ENCODE peak calls at places on chromosome 1, in seven cellular contexts. One of them, this sample, is unnamed.

GRCh38 chr1:53329183-53329544 is 1.3 kb upstream of the LRP8 start:
- DNase-seq in endothelial cell: no peak
- DNase-seq in iris pigment epithelial cell: no peak
- DNase-seq in hypothalamus: no peak
- DNase-seq in GM13976: no peak
- DNase-seq in EL: no peak
- DNase-seq in memory B cell: no peak
- DNase-seq in this sample: no peak

GRCh38 chr1:3262681-3263286 is 191.7 kb upstream of the ARHGEF16 start:
- DNase-seq in endothelial cell: no peak
- DNase-seq in iris pigment epithelial cell: no peak
- DNase-seq in hypothalamus: no peak
- DNase-seq in GM13976: no peak
- DNase-seq in EL: no peak
- DNase-seq in memory B cell: no peak
- DNase-seq in this sample: no peak

GRCh38 chr1:236670060-236670459 is 16.2 kb upstream of the ACTN2 start:
- DNase-seq in endothelial cell: no peak
- DNase-seq in iris pigment epithelial cell: no peak
- DNase-seq in hypothalamus: no peak
- DNase-seq in GM13976: no peak
- DNase-seq in EL: no peak
- DNase-seq in memory B cell: no peak
- DNase-seq in this sample: no peak

GRCh38 chr1:35243681-35244080 is 24.8 kb upstream of the ZMYM4 start:
- DNase-seq in endothelial cell: no peak
- DNase-seq in iris pigment epithelial cell: peak; percentile 2
- DNase-seq in hypothalamus: no peak
- DNase-seq in GM13976: no peak
- DNase-seq in EL: no peak
- DNase-seq in memory B cell: no peak
- DNase-seq in this sample: no peak

GRCh38 chr1:51543877-51544276 is 24.8 kb upstream of the EPS15 start:
- DNase-seq in endothelial cell: no peak
- DNase-seq in iris pigment epithelial cell: peak; percentile 30
- DNase-seq in hypothalamus: no peak
- DNase-seq in GM13976: no peak
- DNase-seq in EL: no peak
- DNase-seq in memory B cell: no peak
- DNase-seq in this sample: no peak

GRCh38 chr1:23224721-23225648 is 7.7 kb upstream of the HTR1D start:
- DNase-seq in endothelial cell: peak; percentile 18
- DNase-seq in iris pigment epithelial cell: peak; percentile 82
- DNase-seq in hypothalamus: no peak
- DNase-seq in GM13976: no peak
- DNase-seq in EL: peak; percentile 91
- DNase-seq in memory B cell: no peak
- DNase-seq in this sample: no peak

GRCh38 chr1:27111771-27112573 is 43.0 kb downstream of the SLC9A1 start:
- DNase-seq in endothelial cell: peak; percentile 72
- DNase-seq in iris pigment epithelial cell: peak; percentile 100
- DNase-seq in hypothalamus: no peak
- DNase-seq in GM13976: peak; percentile 89
- DNase-seq in EL: peak; percentile 100
- DNase-seq in memory B cell: no peak
- DNase-seq in this sample: no peak

GRCh38 chr1:78673120-78673519 is 23.5 kb downstream of the IFI44 start:
- DNase-seq in endothelial cell: peak; percentile 41
- DNase-seq in iris pigment epithelial cell: no peak
- DNase-seq in hypothalamus: no peak
- DNase-seq in GM13976: no peak
- DNase-seq in EL: no peak
- DNase-seq in memory B cell: no peak
- DNase-seq in this sample: no peak

GRCh38 chr1:207152792-207153434 is 48.9 kb downstream of the C4BPA start:
- DNase-seq in endothelial cell: no peak
- DNase-seq in iris pigment epithelial cell: no peak
- DNase-seq in hypothalamus: no peak
- DNase-seq in GM13976: no peak
- DNase-seq in EL: peak; percentile 34
- DNase-seq in memory B cell: no peak
- DNase-seq in this sample: no peak

GRCh38 chr1:203675596-203676347 is 49.1 kb downstream of the ATP2B4 start:
- DNase-seq in endothelial cell: no peak
- DNase-seq in iris pigment epithelial cell: no peak
- DNase-seq in hypothalamus: no peak
- DNase-seq in GM13976: no peak
- DNase-seq in EL: no peak
- DNase-seq in memory B cell: no peak
- DNase-seq in this sample: no peak

GRCh38 chr1:18536943-18537342 is 56.2 kb downstream of the KLHDC7A start:
- DNase-seq in endothelial cell: no peak
- DNase-seq in iris pigment epithelial cell: no peak
- DNase-seq in hypothalamus: no peak
- DNase-seq in GM13976: no peak
- DNase-seq in EL: no peak
- DNase-seq in memory B cell: no peak
- DNase-seq in this sample: no peak

GRCh38 chr1:247905899-247906503 is 10.6 kb downstream of the OR2W3 start:
- DNase-seq in endothelial cell: no peak
- DNase-seq in iris pigment epithelial cell: no peak
- DNase-seq in hypothalamus: no peak
- DNase-seq in GM13976: no peak
- DNase-seq in EL: no peak
- DNase-seq in memory B cell: no peak
- DNase-seq in this sample: no peak

GRCh38 chr1:55063562-55063942 is 24.2 kb downstream of the PCSK9 start:
- DNase-seq in endothelial cell: no peak
- DNase-seq in iris pigment epithelial cell: no peak
- DNase-seq in hypothalamus: no peak
- DNase-seq in GM13976: peak; percentile 8
- DNase-seq in EL: no peak
- DNase-seq in memory B cell: no peak
- DNase-seq in this sample: no peak

GRCh38 chr1:245797592-245798366 is 643.0 kb downstream of the KIF26B start:
- DNase-seq in endothelial cell: peak; percentile 39
- DNase-seq in iris pigment epithelial cell: no peak
- DNase-seq in hypothalamus: no peak
- DNase-seq in GM13976: no peak
- DNase-seq in EL: no peak
- DNase-seq in memory B cell: no peak
- DNase-seq in this sample: no peak

GRCh38 chr1:112522621-112523020 is 13.9 kb downstream of the WNT2B start:
- DNase-seq in endothelial cell: no peak
- DNase-seq in iris pigment epithelial cell: peak; percentile 100
- DNase-seq in hypothalamus: no peak
- DNase-seq in GM13976: no peak
- DNase-seq in EL: peak; percentile 98
- DNase-seq in memory B cell: no peak
- DNase-seq in this sample: no peak

GRCh38 chr1:97943354-97943753 is 22.5 kb upstream of the DPYD start:
- DNase-seq in endothelial cell: no peak
- DNase-seq in iris pigment epithelial cell: peak; percentile 62
- DNase-seq in hypothalamus: no peak
- DNase-seq in GM13976: no peak
- DNase-seq in EL: peak; percentile 86
- DNase-seq in memory B cell: no peak
- DNase-seq in this sample: no peak

GRCh38 chr1:181452746-181453145 is 30.6 kb upstream of the CACNA1E start:
- DNase-seq in endothelial cell: no peak
- DNase-seq in iris pigment epithelial cell: no peak
- DNase-seq in hypothalamus: no peak
- DNase-seq in GM13976: no peak
- DNase-seq in EL: no peak
- DNase-seq in memory B cell: no peak
- DNase-seq in this sample: no peak

GRCh38 chr1:183808296-183809027 is 3.5 kb downstream of the RGL1 start:
- DNase-seq in endothelial cell: no peak
- DNase-seq in iris pigment epithelial cell: no peak
- DNase-seq in hypothalamus: no peak
- DNase-seq in GM13976: no peak
- DNase-seq in EL: peak; percentile 39
- DNase-seq in memory B cell: no peak
- DNase-seq in this sample: no peak

GRCh38 chr1:185459141-185459540 is 142.1 kb upstream of the IVNS1ABP start:
- DNase-seq in endothelial cell: no peak
- DNase-seq in iris pigment epithelial cell: no peak
- DNase-seq in hypothalamus: no peak
- DNase-seq in GM13976: no peak
- DNase-seq in EL: no peak
- DNase-seq in memory B cell: no peak
- DNase-seq in this sample: no peak

GRCh38 chr1:109761227-109762038 is 2.3 kb downstream of the EPS8L3 start:
- DNase-seq in endothelial cell: no peak
- DNase-seq in iris pigment epithelial cell: no peak
- DNase-seq in hypothalamus: no peak
- DNase-seq in GM13976: no peak
- DNase-seq in EL: no peak
- DNase-seq in memory B cell: no peak
- DNase-seq in this sample: no peak

GRCh38 chr1:165639821-165640623 is 9.0 kb downstream of the MGST3 start:
- DNase-seq in endothelial cell: no peak
- DNase-seq in iris pigment epithelial cell: no peak
- DNase-seq in hypothalamus: no peak
- DNase-seq in GM13976: no peak
- DNase-seq in EL: peak; percentile 9
- DNase-seq in memory B cell: no peak
- DNase-seq in this sample: no peak

GRCh38 chr1:6822530-6823359 is 37.5 kb downstream of the CAMTA1 start:
- DNase-seq in endothelial cell: no peak
- DNase-seq in iris pigment epithelial cell: no peak
- DNase-seq in hypothalamus: no peak
- DNase-seq in GM13976: peak; percentile 44
- DNase-seq in EL: no peak
- DNase-seq in memory B cell: no peak
- DNase-seq in this sample: no peak

GRCh38 chr1:112877741-112878140 is 78.3 kb downstream of the SLC16A1 start:
- DNase-seq in endothelial cell: no peak
- DNase-seq in iris pigment epithelial cell: peak; percentile 56
- DNase-seq in hypothalamus: no peak
- DNase-seq in GM13976: no peak
- DNase-seq in EL: no peak
- DNase-seq in memory B cell: no peak
- DNase-seq in this sample: no peak

GRCh38 chr1:47558601-47559593 is 121.1 kb downstream of the FOXD2 start:
- DNase-seq in endothelial cell: no peak
- DNase-seq in iris pigment epithelial cell: peak; percentile 40
- DNase-seq in hypothalamus: no peak
- DNase-seq in GM13976: no peak
- DNase-seq in EL: no peak
- DNase-seq in memory B cell: no peak
- DNase-seq in this sample: no peak

GRCh38 chr1:24154215-24154614 is 11.3 kb upstream of the IL22RA1 start:
- DNase-seq in endothelial cell: no peak
- DNase-seq in iris pigment epithelial cell: no peak
- DNase-seq in hypothalamus: no peak
- DNase-seq in GM13976: no peak
- DNase-seq in EL: no peak
- DNase-seq in memory B cell: no peak
- DNase-seq in this sample: no peak

GRCh38 chr1:75373542-75374159 is 237.3 kb downstream of the SLC44A5 start:
- DNase-seq in endothelial cell: no peak
- DNase-seq in iris pigment epithelial cell: no peak
- DNase-seq in hypothalamus: no peak
- DNase-seq in GM13976: no peak
- DNase-seq in EL: no peak
- DNase-seq in memory B cell: no peak
- DNase-seq in this sample: no peak

GRCh38 chr1:201119206-201119814 is 7.1 kb upstream of the CACNA1S start:
- DNase-seq in endothelial cell: peak; percentile 73
- DNase-seq in iris pigment epithelial cell: peak; percentile 51
- DNase-seq in hypothalamus: no peak
- DNase-seq in GM13976: peak; percentile 68
- DNase-seq in EL: peak; percentile 46
- DNase-seq in memory B cell: peak; percentile 45
- DNase-seq in this sample: peak; percentile 58

GRCh38 chr1:89604414-89604735 is 28.5 kb upstream of the LRRC8C start:
- DNase-seq in endothelial cell: no peak
- DNase-seq in iris pigment epithelial cell: no peak
- DNase-seq in hypothalamus: no peak
- DNase-seq in GM13976: no peak
- DNase-seq in EL: no peak
- DNase-seq in memory B cell: no peak
- DNase-seq in this sample: no peak

GRCh38 chr1:2328676-2329455 is 62.5 kb downstream of the MORN1 start:
- DNase-seq in endothelial cell: no peak
- DNase-seq in iris pigment epithelial cell: no peak
- DNase-seq in hypothalamus: no peak
- DNase-seq in GM13976: no peak
- DNase-seq in EL: no peak
- DNase-seq in memory B cell: no peak
- DNase-seq in this sample: no peak

GRCh38 chr1:10724052-10724494 is 72.4 kb downstream of the CASZ1 start:
- DNase-seq in endothelial cell: no peak
- DNase-seq in iris pigment epithelial cell: peak; percentile 33
- DNase-seq in hypothalamus: no peak
- DNase-seq in GM13976: no peak
- DNase-seq in EL: peak; percentile 71
- DNase-seq in memory B cell: no peak
- DNase-seq in this sample: no peak